ENCODE peak calls at places on chromosomes 16 and 17, in ten cellular contexts. Q is stomach, W is esophagus squamous epithelium, D is suprapubic skin, B is testis, C is gastrocnemius medialis, L is IMR-90, M is Peyer's patch, G is ovary, Z is heart left ventricle. A is an unnamed sample.

GRCh38 chr16:2386990-2387389 is 42.3 kb upstream of the CCNF start:
- DNase-seq in M (no peak), G (no peak), Q (no peak), Z (no peak), C (no peak), L (no peak), B (no peak), D (no peak), W (no peak), A (no peak)

GRCh38 chr17:74923538-74924249 is 379 bp upstream of the OTOP2 start:
- DNase-seq in M (peak), Z (peak), B (peak), Q (peak), D (no peak), C (peak), W (no peak), L (peak), G (peak), A (peak)

GRCh38 chr16:84044108-84044488 is 1.5 kb upstream of the SLC38A8 start:
- DNase-seq in G (no peak), C (no peak), B (no peak), W (no peak), D (no peak), M (no peak), Z (no peak), L (peak), Q (no peak), A (peak)

GRCh38 chr16:14057878-14058382 is 13.2 kb upstream of the MRTFB start:
- DNase-seq in W (no peak), B (peak), M (no peak), Q (no peak), L (no peak), D (no peak), C (no peak), G (peak), Z (peak), A (no peak)

GRCh38 chr16:3461120-3461519 is 17.6 kb downstream of the NAA60 start:
- DNase-seq in B (no peak), G (no peak), D (no peak), W (no peak), Z (no peak), C (no peak), Q (no peak), M (no peak), L (no peak), A (no peak)

GRCh38 chr17:63531022-63531965 is 8.1 kb downstream of the KCNH6 start:
- DNase-seq in Z (no peak), L (no peak), C (no peak), M (peak), B (no peak), D (no peak), W (no peak), G (no peak), Q (no peak), A (no peak)

GRCh38 chr16:87252269-87252970 is 64.8 kb downstream of the C16orf95 start:
- DNase-seq in G (no peak), L (no peak), Z (no peak), W (no peak), M (no peak), C (no peak), D (peak), Q (no peak), B (no peak), A (no peak)

GRCh38 chr16:4053663-4054479 is 62.4 kb downstream of the ADCY9 start:
- DNase-seq in Q (peak), L (peak), G (peak), Z (no peak), W (no peak), C (no peak), B (no peak), M (no peak), D (peak), A (peak)

GRCh38 chr17:43530303-43531081 is 15.6 kb downstream of the ETV4 start:
- DNase-seq in Q (peak), G (peak), L (peak), W (no peak), B (peak), C (peak), Z (peak), D (no peak), M (peak), A (peak)

GRCh38 chr17:41695954-41696720 is 7.5 kb downstream of the EIF1 start:
- DNase-seq in C (no peak), Q (peak), Z (peak), W (no peak), M (no peak), G (peak), D (no peak), B (peak), L (peak), A (peak)

GRCh38 chr17:76562734-76563148 is 22.9 kb downstream of the PRCD start:
- DNase-seq in G (peak), Q (no peak), C (peak), W (no peak), L (peak), Z (no peak), B (peak), M (no peak), D (no peak), A (no peak)

GRCh38 chr17:37608369-37609169 is 649 bp downstream of the SYNRG start:
- DNase-seq in C (no peak), M (no peak), W (no peak), D (no peak), B (peak), Z (no peak), G (no peak), Q (peak), L (peak), A (no peak)

GRCh38 chr17:52410781-52411180 is 252.3 kb upstream of the CA10 start:
- DNase-seq in D (no peak), W (no peak), M (no peak), G (no peak), Z (no peak), C (no peak), Q (no peak), L (no peak), B (no peak), A (no peak)

GRCh38 chr16:30774367-30775130 is 12.4 kb downstream of the RNF40 start:
- DNase-seq in L (no peak), Q (no peak), Z (peak), M (peak), D (no peak), G (no peak), C (no peak), B (no peak), W (no peak), A (no peak)

GRCh38 chr17:57604771-57605733 is 140.0 kb downstream of the CCDC182 start:
- DNase-seq in M (no peak), Z (peak), B (peak), W (no peak), L (peak), Q (peak), G (peak), C (peak), D (peak), A (no peak)

GRCh38 chr17:34665150-34665802 is 85.9 kb downstream of the TMEM132E start:
- DNase-seq in D (no peak), B (no peak), C (no peak), M (no peak), W (no peak), G (no peak), Q (no peak), L (no peak), Z (no peak), A (no peak)

GRCh38 chr16:48860341-48860740 is 250.4 kb upstream of the N4BP1 start:
- DNase-seq in G (no peak), W (no peak), M (no peak), Q (no peak), Z (no peak), C (no peak), L (no peak), D (no peak), B (no peak), A (no peak)

GRCh38 chr16:70576431-70577255 is 53.0 kb downstream of the SF3B3 start:
- DNase-seq in B (no peak), Z (no peak), D (peak), Q (no peak), G (no peak), C (no peak), L (peak), M (no peak), W (no peak), A (no peak)

GRCh38 chr16:30761427-30761927 is 385 bp downstream of the CFAP119 start:
- DNase-seq in G (peak), Q (no peak), M (peak), L (peak), D (no peak), C (peak), Z (no peak), B (peak), W (no peak), A (peak)

GRCh38 chr17:43830510-43831145 is 2.3 kb downstream of the MPP3 start:
- DNase-seq in M (no peak), B (no peak), Z (no peak), L (no peak), Q (no peak), C (no peak), D (no peak), W (no peak), G (no peak), A (no peak)

GRCh38 chr17:73092518-73093135 is at the start of gene SLC39A11:
- DNase-seq in L (peak), G (peak), D (peak), B (peak), M (peak), Q (peak), Z (peak), C (peak), W (peak), A (peak)
- TF ChIP-seq POLR2A in L (peak), G (no peak), D (no peak), B (no peak), M (no peak), Q (no peak), Z (peak), C (peak), W (peak), A (no peak)

DNA sequence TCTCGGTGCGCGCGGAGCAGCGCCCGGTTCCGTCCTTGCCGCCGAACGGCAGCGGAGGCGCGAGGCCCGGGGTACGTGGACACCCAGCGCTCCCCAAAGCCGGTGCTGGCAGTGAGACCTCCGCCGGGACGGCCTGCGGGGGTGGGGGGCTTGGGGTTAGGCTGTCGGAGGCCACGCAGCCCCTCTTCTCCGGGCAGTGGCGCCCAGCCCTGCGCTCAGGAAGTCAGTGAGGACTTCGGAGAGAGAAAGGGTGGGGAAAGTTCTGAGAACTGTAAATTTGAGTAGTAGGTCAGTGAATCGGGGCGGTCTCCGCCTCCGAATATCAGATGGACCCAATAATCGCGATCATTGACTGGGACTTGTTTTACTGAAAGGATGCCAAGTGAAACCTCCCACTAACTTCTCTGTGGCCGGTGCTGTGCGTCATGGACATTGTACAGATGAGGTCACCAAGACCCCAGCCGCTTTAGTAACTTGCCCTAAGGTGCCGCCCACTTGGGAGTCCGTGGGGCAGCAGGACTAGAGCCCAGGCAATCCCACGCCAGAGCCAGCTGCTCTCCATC is 468 bp downstream of the IL4R start:
- DNase-seq in W (no peak), M (peak), C (no peak), L (peak), D (peak), Q (peak), G (peak), Z (peak), B (peak), A (peak)
- TF ChIP-seq POLR2A in W (peak), M (peak), C (no peak), L (peak), D (peak), Q (no peak), G (no peak), Z (no peak), B (no peak), A (peak)

GRCh38 chr16:90083139-90083538 is 6.0 kb upstream of the PRDM7 start:
- DNase-seq in M (no peak), B (no peak), G (no peak), Z (no peak), Q (no peak), D (no peak), W (no peak), C (no peak), L (no peak), A (no peak)

GRCh38 chr16:90077240-90077756 is at the start of gene PRDM7:
- DNase-seq in M (peak), Q (peak), D (peak), Z (peak), G (peak), B (peak), L (peak), W (peak), C (peak), A (peak)

GRCh38 chr16:90078594-90078895 is 1.4 kb upstream of the PRDM7 start:
- DNase-seq in G (no peak), B (no peak), L (no peak), D (no peak), M (no peak), Q (no peak), C (no peak), W (no peak), Z (no peak), A (no peak)

GRCh38 chr16:90081606-90081970 is 4.5 kb upstream of the PRDM7 start:
- DNase-seq in C (no peak), Q (no peak), W (no peak), M (no peak), G (no peak), D (no peak), L (no peak), B (peak), Z (no peak), A (no peak)

DNA sequence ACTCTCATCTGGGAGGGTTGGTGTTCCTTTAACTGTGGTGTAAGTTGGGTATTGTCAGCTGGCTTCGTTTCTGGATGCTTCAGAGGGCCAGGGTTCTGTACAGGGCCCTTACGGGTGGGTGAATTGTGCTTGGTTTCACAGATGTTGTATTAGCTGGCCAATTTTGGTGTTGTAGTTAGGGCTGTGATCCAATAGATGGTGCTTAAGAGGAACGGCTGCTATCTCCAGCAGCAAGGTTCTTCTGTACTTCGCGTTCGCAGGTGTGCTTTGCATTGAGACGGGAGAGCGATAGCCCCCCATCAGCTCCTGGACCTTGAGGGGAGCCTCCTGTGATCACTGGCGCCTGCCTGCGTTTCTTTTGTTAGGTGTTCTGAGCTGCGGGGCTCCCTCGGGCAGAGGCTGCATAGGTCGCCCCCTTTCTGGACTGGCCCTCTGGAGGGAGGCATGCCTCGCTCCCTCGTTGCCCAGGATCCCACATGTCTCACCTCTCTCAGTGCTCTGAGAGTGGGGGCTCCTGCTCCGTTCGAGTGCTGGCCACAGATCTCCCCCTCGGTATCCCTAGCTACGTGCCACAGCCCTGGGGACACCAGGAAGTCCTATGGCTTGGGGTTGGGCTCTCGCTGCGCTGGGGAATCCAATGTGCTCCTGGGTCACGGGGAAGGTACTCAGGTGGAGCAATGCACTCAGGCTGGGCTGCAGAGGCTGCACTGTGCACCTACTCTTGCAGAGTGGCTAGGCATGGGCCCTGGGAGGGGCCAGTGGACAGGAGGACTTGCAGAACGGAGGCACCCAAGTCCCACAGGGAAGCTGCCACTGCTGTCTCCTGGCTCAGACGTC is 844 bp upstream of the PRDM7 start:
- DNase-seq in G (no peak), W (no peak), Z (no peak), B (peak), C (no peak), Q (no peak), L (peak), D (no peak), M (peak), A (peak)
- TF ChIP-seq POLR2A in G (no peak), W (no peak), Z (no peak), B (no peak), C (no peak), Q (no peak), L (no peak), D (no peak), M (no peak), A (peak)

DNA sequence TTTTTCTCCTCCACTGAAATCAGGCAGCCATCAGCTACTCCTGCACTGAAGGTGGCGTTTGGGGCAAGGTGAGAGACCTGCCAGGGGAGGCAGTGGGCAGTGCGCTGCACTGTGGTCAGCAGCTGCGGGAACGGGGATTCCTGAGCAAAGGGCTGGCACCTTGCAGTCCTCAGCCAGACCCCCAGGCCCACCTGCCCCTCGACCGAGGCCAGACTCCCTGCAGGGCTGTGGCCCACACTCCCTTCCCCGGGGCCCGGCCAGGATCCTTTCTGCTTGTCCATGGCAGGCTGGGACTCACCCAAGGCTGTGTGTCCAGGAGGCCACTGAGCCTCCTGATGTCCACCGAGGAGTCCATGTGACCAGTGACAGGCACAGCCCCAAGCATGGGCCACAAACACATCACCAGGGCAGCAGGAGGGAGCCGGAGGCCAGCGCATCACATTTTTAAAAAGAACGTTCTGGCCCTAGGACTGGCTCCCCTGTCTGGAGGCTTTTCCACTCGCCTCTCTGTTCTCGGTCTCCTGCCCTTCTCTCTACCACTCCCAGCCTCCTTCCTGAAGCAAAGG is 28.5 kb upstream of the TNRC6C start:
- DNase-seq in B (no peak), Z (no peak), D (no peak), C (no peak), L (no peak), G (no peak), Q (no peak), M (no peak), W (no peak), A (no peak)
- TF ChIP-seq POLR2A in B (no peak), Z (no peak), D (no peak), C (no peak), L (no peak), G (no peak), Q (no peak), M (no peak), W (no peak), A (no peak)

GRCh38 chr17:48432820-48433775 is 3.1 kb upstream of the SKAP1 start:
- DNase-seq in D (no peak), Z (no peak), Q (no peak), G (no peak), L (no peak), M (no peak), W (no peak), C (no peak), B (no peak), A (no peak)

GRCh38 chr17:48427598-48427997 is 2.4 kb downstream of the SKAP1 start:
- DNase-seq in G (no peak), W (no peak), B (no peak), C (no peak), M (no peak), Q (no peak), Z (no peak), L (no peak), D (no peak), A (no peak)

GRCh38 chr17:48429156-48429555 is 858 bp downstream of the SKAP1 start:
- DNase-seq in G (no peak), M (no peak), W (no peak), Q (no peak), L (no peak), B (no peak), D (no peak), C (no peak), Z (no peak), A (no peak)

GRCh38 chr17:48426019-48426418 is 4.0 kb downstream of the SKAP1 start:
- DNase-seq in D (no peak), Q (no peak), W (no peak), G (no peak), C (no peak), L (no peak), M (no peak), Z (no peak), B (no peak), A (no peak)

GRCh38 chr17:48429638-48430586 is at the start of gene SKAP1:
- DNase-seq in M (peak), Z (no peak), L (no peak), Q (peak), W (no peak), C (no peak), B (no peak), G (no peak), D (no peak), A (peak)
- TF ChIP-seq POLR2A in M (no peak), Z (no peak), L (no peak), Q (no peak), W (no peak), C (no peak), B (no peak), G (no peak), D (no peak), A (no peak)